ENCODE peak calls at places on chromosomes 6 and 20, in nine cellular contexts. One of them, this sample, is unnamed.

GRCh38 chr6:170142559-170142958 is 148.3 kb downstream of the DLL1 start:
- DNase-seq in astrocyte of the spinal cord: no peak
- DNase-seq in WTC11: no peak
- DNase-seq in tibial nerve: no peak
- DNase-seq in astrocyte: no peak
- DNase-seq in A549: no peak
- DNase-seq in AG04450: no peak
- DNase-seq in lower leg skin: no peak
- DNase-seq in B cell: no peak
- DNase-seq in this sample: no peak

GRCh38 chr6:138555294-138555988 is 56.1 kb upstream of the NHSL1 start:
- DNase-seq in astrocyte of the spinal cord: peak; percentile 45
- DNase-seq in WTC11: no peak
- DNase-seq in tibial nerve: no peak
- DNase-seq in astrocyte: no peak
- DNase-seq in A549: no peak
- DNase-seq in AG04450: no peak
- DNase-seq in lower leg skin: no peak
- DNase-seq in B cell: peak; percentile 38
- DNase-seq in this sample: no peak

GRCh38 chr6:37554480-37554819 is 54.8 kb upstream of the CCDC167 start:
- DNase-seq in astrocyte of the spinal cord: peak; percentile 61
- DNase-seq in WTC11: no peak
- DNase-seq in tibial nerve: no peak
- DNase-seq in astrocyte: peak; percentile 66
- DNase-seq in A549: no peak
- DNase-seq in AG04450: no peak
- DNase-seq in lower leg skin: no peak
- DNase-seq in B cell: no peak
- DNase-seq in this sample: no peak

GRCh38 chr6:40763001-40763400 is 175.8 kb upstream of the LRFN2 start:
- DNase-seq in astrocyte of the spinal cord: no peak
- DNase-seq in WTC11: no peak
- DNase-seq in tibial nerve: no peak
- DNase-seq in astrocyte: no peak
- DNase-seq in A549: no peak
- DNase-seq in AG04450: no peak
- DNase-seq in lower leg skin: no peak
- DNase-seq in B cell: no peak
- DNase-seq in this sample: no peak

GRCh38 chr6:138296381-138296780 is 78.1 kb upstream of the PBOV1 start:
- DNase-seq in astrocyte of the spinal cord: no peak
- DNase-seq in WTC11: no peak
- DNase-seq in tibial nerve: no peak
- DNase-seq in astrocyte: no peak
- DNase-seq in A549: no peak
- DNase-seq in AG04450: no peak
- DNase-seq in lower leg skin: no peak
- DNase-seq in B cell: no peak
- DNase-seq in this sample: no peak

GRCh38 chr6:151186931-151187330 is 52.8 kb upstream of the AKAP12 start:
- DNase-seq in astrocyte of the spinal cord: no peak
- DNase-seq in WTC11: no peak
- DNase-seq in tibial nerve: no peak
- DNase-seq in astrocyte: no peak
- DNase-seq in A549: no peak
- DNase-seq in AG04450: no peak
- DNase-seq in lower leg skin: no peak
- DNase-seq in B cell: no peak
- DNase-seq in this sample: no peak

GRCh38 chr6:89661559-89661958 is 23.0 kb upstream of the LYRM2 start:
- DNase-seq in astrocyte of the spinal cord: no peak
- DNase-seq in WTC11: no peak
- DNase-seq in tibial nerve: no peak
- DNase-seq in astrocyte: no peak
- DNase-seq in A549: no peak
- DNase-seq in AG04450: no peak
- DNase-seq in lower leg skin: no peak
- DNase-seq in B cell: no peak
- DNase-seq in this sample: no peak

GRCh38 chr20:48194578-48194977 is 409.3 kb upstream of the SULF2 start:
- DNase-seq in astrocyte of the spinal cord: no peak
- DNase-seq in WTC11: no peak
- DNase-seq in tibial nerve: no peak
- DNase-seq in astrocyte: no peak
- DNase-seq in A549: no peak
- DNase-seq in AG04450: no peak
- DNase-seq in lower leg skin: no peak
- DNase-seq in B cell: no peak
- DNase-seq in this sample: no peak

GRCh38 chr20:38877483-38877882 is 48.7 kb upstream of the FAM83D start:
- DNase-seq in astrocyte of the spinal cord: no peak
- DNase-seq in WTC11: no peak
- DNase-seq in tibial nerve: no peak
- DNase-seq in astrocyte: no peak
- DNase-seq in A549: no peak
- DNase-seq in AG04450: no peak
- DNase-seq in lower leg skin: no peak
- DNase-seq in B cell: peak; percentile 11
- DNase-seq in this sample: no peak

GRCh38 chr6:15775076-15775634 is 112.3 kb upstream of the DTNBP1 start:
- DNase-seq in astrocyte of the spinal cord: no peak
- DNase-seq in WTC11: no peak
- DNase-seq in tibial nerve: no peak
- DNase-seq in astrocyte: no peak
- DNase-seq in A549: no peak
- DNase-seq in AG04450: no peak
- DNase-seq in lower leg skin: no peak
- DNase-seq in B cell: no peak
- DNase-seq in this sample: no peak

GRCh38 chr6:36347635-36348034 is 10.9 kb upstream of the BNIP5 start:
- DNase-seq in astrocyte of the spinal cord: no peak
- DNase-seq in WTC11: no peak
- DNase-seq in tibial nerve: no peak
- DNase-seq in astrocyte: peak; percentile 82
- DNase-seq in A549: no peak
- DNase-seq in AG04450: no peak
- DNase-seq in lower leg skin: no peak
- DNase-seq in B cell: no peak
- DNase-seq in this sample: no peak

GRCh38 chr20:46573234-46573633 is 22.8 kb upstream of the OCSTAMP start:
- DNase-seq in astrocyte of the spinal cord: no peak
- DNase-seq in WTC11: no peak
- DNase-seq in tibial nerve: no peak
- DNase-seq in astrocyte: no peak
- DNase-seq in A549: no peak
- DNase-seq in AG04450: no peak
- DNase-seq in lower leg skin: no peak
- DNase-seq in B cell: no peak
- DNase-seq in this sample: peak; percentile 17

GRCh38 chr6:118320652-118321051 is 227.4 kb upstream of the PLN start:
- DNase-seq in astrocyte of the spinal cord: peak; percentile 24
- DNase-seq in WTC11: no peak
- DNase-seq in tibial nerve: peak; percentile 32
- DNase-seq in astrocyte: peak; percentile 6
- DNase-seq in A549: no peak
- DNase-seq in AG04450: no peak
- DNase-seq in lower leg skin: no peak
- DNase-seq in B cell: no peak
- DNase-seq in this sample: no peak

GRCh38 chr6:119034827-119035458 is 43.5 kb downstream of the FAM184A start:
- DNase-seq in astrocyte of the spinal cord: no peak
- DNase-seq in WTC11: no peak
- DNase-seq in tibial nerve: no peak
- DNase-seq in astrocyte: no peak
- DNase-seq in A549: no peak
- DNase-seq in AG04450: no peak
- DNase-seq in lower leg skin: no peak
- DNase-seq in B cell: no peak
- DNase-seq in this sample: no peak

GRCh38 chr6:157034433-157035230 is 257.5 kb downstream of the ARID1B start:
- DNase-seq in astrocyte of the spinal cord: peak; percentile 74
- DNase-seq in WTC11: no peak
- DNase-seq in tibial nerve: no peak
- DNase-seq in astrocyte: peak; percentile 53
- DNase-seq in A549: peak; percentile 55
- DNase-seq in AG04450: no peak
- DNase-seq in lower leg skin: no peak
- DNase-seq in B cell: no peak
- DNase-seq in this sample: no peak

GRCh38 chr6:21611485-21611884 is 17.9 kb downstream of the SOX4 start:
- DNase-seq in astrocyte of the spinal cord: no peak
- DNase-seq in WTC11: no peak
- DNase-seq in tibial nerve: no peak
- DNase-seq in astrocyte: no peak
- DNase-seq in A549: no peak
- DNase-seq in AG04450: no peak
- DNase-seq in lower leg skin: no peak
- DNase-seq in B cell: no peak
- DNase-seq in this sample: no peak

GRCh38 chr20:38680492-38681118 is 43.7 kb upstream of the SLC32A1 start:
- DNase-seq in astrocyte of the spinal cord: peak; percentile 34
- DNase-seq in WTC11: peak; percentile 74
- DNase-seq in tibial nerve: no peak
- DNase-seq in astrocyte: peak; percentile 16
- DNase-seq in A549: peak; percentile 25
- DNase-seq in AG04450: no peak
- DNase-seq in lower leg skin: no peak
- DNase-seq in B cell: no peak
- DNase-seq in this sample: no peak

GRCh38 chr6:153231048-153231635 is 100.1 kb upstream of the RGS17 start:
- DNase-seq in astrocyte of the spinal cord: peak; percentile 55
- DNase-seq in WTC11: peak; percentile 87
- DNase-seq in tibial nerve: peak; percentile 47
- DNase-seq in astrocyte: peak; percentile 6
- DNase-seq in A549: peak; percentile 48
- DNase-seq in AG04450: peak; percentile 2
- DNase-seq in lower leg skin: no peak
- DNase-seq in B cell: no peak
- DNase-seq in this sample: no peak

GRCh38 chr6:52415917-52416628 is 4.1 kb upstream of the EFHC1 start:
- DNase-seq in astrocyte of the spinal cord: no peak
- DNase-seq in WTC11: no peak
- DNase-seq in tibial nerve: no peak
- DNase-seq in astrocyte: peak; percentile 20
- DNase-seq in A549: no peak
- DNase-seq in AG04450: no peak
- DNase-seq in lower leg skin: no peak
- DNase-seq in B cell: no peak
- DNase-seq in this sample: no peak

GRCh38 chr20:42701948-42702347 is 487.8 kb downstream of the PTPRT start:
- DNase-seq in astrocyte of the spinal cord: no peak
- DNase-seq in WTC11: no peak
- DNase-seq in tibial nerve: no peak
- DNase-seq in astrocyte: no peak
- DNase-seq in A549: no peak
- DNase-seq in AG04450: no peak
- DNase-seq in lower leg skin: no peak
- DNase-seq in B cell: no peak
- DNase-seq in this sample: no peak
- TF ChIP-seq CTCF in astrocyte of the spinal cord: no peak
- TF ChIP-seq CTCF in WTC11: no peak
- TF ChIP-seq CTCF in tibial nerve: no peak
- TF ChIP-seq CTCF in astrocyte: no peak
- TF ChIP-seq CTCF in A549: no peak
- TF ChIP-seq CTCF in AG04450: no peak
- TF ChIP-seq CTCF in lower leg skin: no peak
- TF ChIP-seq CTCF in B cell: no peak
- TF ChIP-seq CTCF in this sample: no peak

GRCh38 chr20:57330998-57331397 is 1.4 kb downstream of the SPO11 start:
- DNase-seq in astrocyte of the spinal cord: no peak
- DNase-seq in WTC11: no peak
- DNase-seq in tibial nerve: no peak
- DNase-seq in astrocyte: no peak
- DNase-seq in A549: no peak
- DNase-seq in AG04450: no peak
- DNase-seq in lower leg skin: peak; percentile 51
- DNase-seq in B cell: no peak
- DNase-seq in this sample: no peak

GRCh38 chr20:57327820-57328219 is 1.8 kb upstream of the SPO11 start:
- DNase-seq in astrocyte of the spinal cord: no peak
- DNase-seq in WTC11: no peak
- DNase-seq in tibial nerve: no peak
- DNase-seq in astrocyte: no peak
- DNase-seq in A549: no peak
- DNase-seq in AG04450: no peak
- DNase-seq in lower leg skin: no peak
- DNase-seq in B cell: no peak
- DNase-seq in this sample: no peak

GRCh38 chr20:57329608-57330221 is at the start of gene SPO11:
- DNase-seq in astrocyte of the spinal cord: no peak
- DNase-seq in WTC11: peak; percentile 76
- DNase-seq in tibial nerve: no peak
- DNase-seq in astrocyte: no peak
- DNase-seq in A549: no peak
- DNase-seq in AG04450: no peak
- DNase-seq in lower leg skin: no peak
- DNase-seq in B cell: no peak
- DNase-seq in this sample: no peak

GRCh38 chr20:57335392-57335791 is 5.8 kb downstream of the SPO11 start:
- DNase-seq in astrocyte of the spinal cord: peak; percentile 16
- DNase-seq in WTC11: no peak
- DNase-seq in tibial nerve: no peak
- DNase-seq in astrocyte: peak; percentile 6
- DNase-seq in A549: peak; percentile 27
- DNase-seq in AG04450: no peak
- DNase-seq in lower leg skin: no peak
- DNase-seq in B cell: no peak
- DNase-seq in this sample: no peak

GRCh38 chr20:57332105-57333089 is 2.8 kb downstream of the SPO11 start:
- DNase-seq in astrocyte of the spinal cord: no peak
- DNase-seq in WTC11: no peak
- DNase-seq in tibial nerve: no peak
- DNase-seq in astrocyte: no peak
- DNase-seq in A549: peak; percentile 26
- DNase-seq in AG04450: no peak
- DNase-seq in lower leg skin: no peak
- DNase-seq in B cell: no peak
- DNase-seq in this sample: no peak
- TF ChIP-seq CTCF in astrocyte of the spinal cord: no peak
- TF ChIP-seq CTCF in WTC11: no peak
- TF ChIP-seq CTCF in tibial nerve: no peak
- TF ChIP-seq CTCF in astrocyte: peak; percentile 5
- TF ChIP-seq CTCF in A549: peak; percentile 35
- TF ChIP-seq CTCF in AG04450: no peak
- TF ChIP-seq CTCF in lower leg skin: no peak
- TF ChIP-seq CTCF in B cell: no peak
- TF ChIP-seq CTCF in this sample: no peak

GRCh38 chr20:653590-654426 is 808 bp upstream of the SRXN1 start:
- DNase-seq in astrocyte of the spinal cord: no peak
- DNase-seq in WTC11: no peak
- DNase-seq in tibial nerve: no peak
- DNase-seq in astrocyte: no peak
- DNase-seq in A549: peak; percentile 52
- DNase-seq in AG04450: no peak
- DNase-seq in lower leg skin: no peak
- DNase-seq in B cell: no peak
- DNase-seq in this sample: no peak
- TF ChIP-seq CTCF in astrocyte of the spinal cord: no peak
- TF ChIP-seq CTCF in WTC11: no peak
- TF ChIP-seq CTCF in tibial nerve: no peak
- TF ChIP-seq CTCF in astrocyte: no peak
- TF ChIP-seq CTCF in A549: peak; percentile 14
- TF ChIP-seq CTCF in AG04450: no peak
- TF ChIP-seq CTCF in lower leg skin: no peak
- TF ChIP-seq CTCF in B cell: peak; percentile 39
- TF ChIP-seq CTCF in this sample: no peak

GRCh38 chr6:3001773-3002293 is 2.1 kb downstream of the NQO2 start:
- DNase-seq in astrocyte of the spinal cord: peak; percentile 63
- DNase-seq in WTC11: no peak
- DNase-seq in tibial nerve: peak; percentile 25
- DNase-seq in astrocyte: peak; percentile 53
- DNase-seq in A549: peak; percentile 88
- DNase-seq in AG04450: no peak
- DNase-seq in lower leg skin: peak; percentile 57
- DNase-seq in B cell: no peak
- DNase-seq in this sample: peak; percentile 60
- TF ChIP-seq CTCF in astrocyte of the spinal cord: peak; percentile 52
- TF ChIP-seq CTCF in WTC11: peak; percentile 51
- TF ChIP-seq CTCF in tibial nerve: peak; percentile 66
- TF ChIP-seq CTCF in astrocyte: peak; percentile 76
- TF ChIP-seq CTCF in A549: peak; percentile 47
- TF ChIP-seq CTCF in AG04450: peak; percentile 51
- TF ChIP-seq CTCF in lower leg skin: no peak
- TF ChIP-seq CTCF in B cell: peak; percentile 56
- TF ChIP-seq CTCF in this sample: peak; percentile 80